ENCODE peak calls at places on chromosomes 16 and 17, in six cellular contexts. One of them, this sample, is unnamed.
A peak's percentile ranks its signal among the peaks of the same experiment; 100 is the strongest.

GRCh38 chr16:56787185-56787584 is 57.3 kb downstream of the NUP93 start:
- DNase-seq in SK-N-SH: no peak
- DNase-seq in Peyer's patch: no peak
- DNase-seq in CD4-positive, CD25-positive, alpha-beta regulatory T cell: no peak
- DNase-seq in fibroblast of lung: no peak
- DNase-seq in SJCRH30: no peak
- DNase-seq in this sample: peak; percentile 56

GRCh38 chr17:55289978-55290377 is 25.2 kb downstream of the HLF start:
- DNase-seq in Peyer's patch: no peak
- DNase-seq in SK-N-SH: no peak
- DNase-seq in fibroblast of lung: peak; percentile 19
- DNase-seq in SJCRH30: no peak
- DNase-seq in CD4-positive, CD25-positive, alpha-beta regulatory T cell: no peak
- DNase-seq in this sample: no peak

GRCh38 chr16:49851468-49851787 is 4.5 kb downstream of the ZNF423 start:
- DNase-seq in CD4-positive, CD25-positive, alpha-beta regulatory T cell: no peak
- DNase-seq in SJCRH30: no peak
- DNase-seq in Peyer's patch: no peak
- DNase-seq in SK-N-SH: no peak
- DNase-seq in fibroblast of lung: no peak
- DNase-seq in this sample: no peak

GRCh38 chr16:3665508-3665907 is 11.0 kb downstream of the DNASE1 start:
- DNase-seq in Peyer's patch: no peak
- DNase-seq in SK-N-SH: no peak
- DNase-seq in CD4-positive, CD25-positive, alpha-beta regulatory T cell: peak; percentile 39
- DNase-seq in SJCRH30: no peak
- DNase-seq in fibroblast of lung: no peak
- DNase-seq in this sample: no peak

GRCh38 chr16:55901756-55902155 is 26.6 kb upstream of the CES5A start:
- DNase-seq in SJCRH30: no peak
- DNase-seq in SK-N-SH: no peak
- DNase-seq in CD4-positive, CD25-positive, alpha-beta regulatory T cell: no peak
- DNase-seq in fibroblast of lung: no peak
- DNase-seq in Peyer's patch: no peak
- DNase-seq in this sample: peak; percentile 42

GRCh38 chr16:23640669-23640958 is 496 bp downstream of the PALB2 start:
- DNase-seq in CD4-positive, CD25-positive, alpha-beta regulatory T cell: no peak
- DNase-seq in SK-N-SH: peak; percentile 41
- DNase-seq in SJCRH30: no peak
- DNase-seq in fibroblast of lung: peak; percentile 11
- DNase-seq in Peyer's patch: no peak
- DNase-seq in this sample: no peak

GRCh38 chr16:5187402-5187952 is 89.9 kb upstream of the EEF2KMT start:
- DNase-seq in CD4-positive, CD25-positive, alpha-beta regulatory T cell: no peak
- DNase-seq in SK-N-SH: no peak
- DNase-seq in fibroblast of lung: no peak
- DNase-seq in Peyer's patch: no peak
- DNase-seq in SJCRH30: no peak
- DNase-seq in this sample: no peak

GRCh38 chr16:89023621-89024511 is 46.9 kb upstream of the CBFA2T3 start:
- DNase-seq in Peyer's patch: no peak
- DNase-seq in SK-N-SH: no peak
- DNase-seq in CD4-positive, CD25-positive, alpha-beta regulatory T cell: no peak
- DNase-seq in SJCRH30: no peak
- DNase-seq in fibroblast of lung: no peak
- DNase-seq in this sample: no peak

GRCh38 chr16:55225972-55226542 is 97.9 kb upstream of the IRX6 start:
- DNase-seq in Peyer's patch: no peak
- DNase-seq in SJCRH30: no peak
- DNase-seq in CD4-positive, CD25-positive, alpha-beta regulatory T cell: no peak
- DNase-seq in fibroblast of lung: no peak
- DNase-seq in SK-N-SH: no peak
- DNase-seq in this sample: no peak

GRCh38 chr17:42249681-42250446 is 26.3 kb downstream of the STAT5B start:
- DNase-seq in CD4-positive, CD25-positive, alpha-beta regulatory T cell: peak; percentile 68
- DNase-seq in SK-N-SH: no peak
- DNase-seq in Peyer's patch: no peak
- DNase-seq in fibroblast of lung: no peak
- DNase-seq in SJCRH30: no peak
- DNase-seq in this sample: no peak

GRCh38 chr16:80150978-80151705 is 389.7 kb upstream of the DYNLRB2 start:
- DNase-seq in CD4-positive, CD25-positive, alpha-beta regulatory T cell: no peak
- DNase-seq in SK-N-SH: no peak
- DNase-seq in SJCRH30: no peak
- DNase-seq in fibroblast of lung: no peak
- DNase-seq in Peyer's patch: no peak
- DNase-seq in this sample: no peak

GRCh38 chr16:88662222-88662842 is 559 bp downstream of the MVD start:
- DNase-seq in SJCRH30: no peak
- DNase-seq in Peyer's patch: peak; percentile 52
- DNase-seq in SK-N-SH: no peak
- DNase-seq in CD4-positive, CD25-positive, alpha-beta regulatory T cell: no peak
- DNase-seq in fibroblast of lung: no peak
- DNase-seq in this sample: peak; percentile 49

GRCh38 chr16:85205747-85206471 is 93.6 kb upstream of the CIBAR2 start:
- DNase-seq in SK-N-SH: peak; percentile 73
- DNase-seq in Peyer's patch: no peak
- DNase-seq in fibroblast of lung: peak; percentile 70
- DNase-seq in SJCRH30: no peak
- DNase-seq in CD4-positive, CD25-positive, alpha-beta regulatory T cell: no peak
- DNase-seq in this sample: no peak

GRCh38 chr16:8923199-8923598 is 40.5 kb downstream of the USP7 start:
- DNase-seq in SJCRH30: no peak
- DNase-seq in CD4-positive, CD25-positive, alpha-beta regulatory T cell: no peak
- DNase-seq in fibroblast of lung: no peak
- DNase-seq in Peyer's patch: no peak
- DNase-seq in SK-N-SH: no peak
- DNase-seq in this sample: no peak

GRCh38 chr16:1323296-1324239 is 9.9 kb upstream of the BAIAP3 start:
- DNase-seq in SJCRH30: no peak
- DNase-seq in SK-N-SH: no peak
- DNase-seq in fibroblast of lung: no peak
- DNase-seq in Peyer's patch: no peak
- DNase-seq in CD4-positive, CD25-positive, alpha-beta regulatory T cell: no peak
- DNase-seq in this sample: no peak

GRCh38 chr17:7677388-7678067 is 9.8 kb downstream of the TP53 start:
- DNase-seq in fibroblast of lung: no peak
- DNase-seq in SJCRH30: no peak
- DNase-seq in CD4-positive, CD25-positive, alpha-beta regulatory T cell: no peak
- DNase-seq in Peyer's patch: no peak
- DNase-seq in SK-N-SH: no peak
- DNase-seq in this sample: peak; percentile 25

GRCh38 chr16:83356266-83356665 is 451.5 kb upstream of the HSBP1 start:
- DNase-seq in CD4-positive, CD25-positive, alpha-beta regulatory T cell: no peak
- DNase-seq in Peyer's patch: no peak
- DNase-seq in SJCRH30: peak; percentile 6
- DNase-seq in SK-N-SH: peak; percentile 43
- DNase-seq in fibroblast of lung: peak; percentile 61
- DNase-seq in this sample: peak; percentile 82

GRCh38 chr17:9432121-9432866 is 143.3 kb downstream of the STX8 start:
- DNase-seq in fibroblast of lung: peak; percentile 67
- DNase-seq in CD4-positive, CD25-positive, alpha-beta regulatory T cell: no peak
- DNase-seq in Peyer's patch: no peak
- DNase-seq in SK-N-SH: no peak
- DNase-seq in SJCRH30: no peak
- DNase-seq in this sample: no peak

GRCh38 chr17:71846561-71846960 is 274.3 kb upstream of the SOX9 start:
- DNase-seq in SK-N-SH: no peak
- DNase-seq in SJCRH30: no peak
- DNase-seq in Peyer's patch: no peak
- DNase-seq in fibroblast of lung: no peak
- DNase-seq in CD4-positive, CD25-positive, alpha-beta regulatory T cell: no peak
- DNase-seq in this sample: no peak

GRCh38 chr17:30093463-30094147 is 23.0 kb upstream of the NSRP1 start:
- DNase-seq in SJCRH30: peak; percentile 64
- DNase-seq in Peyer's patch: peak; percentile 24
- DNase-seq in SK-N-SH: peak; percentile 76
- DNase-seq in CD4-positive, CD25-positive, alpha-beta regulatory T cell: peak; percentile 47
- DNase-seq in fibroblast of lung: peak; percentile 61
- DNase-seq in this sample: peak; percentile 79

GRCh38 chr17:8079291-8080207 is 8.0 kb downstream of the ALOX12B start:
- DNase-seq in SJCRH30: peak; percentile 49
- DNase-seq in CD4-positive, CD25-positive, alpha-beta regulatory T cell: peak; percentile 80
- DNase-seq in fibroblast of lung: peak; percentile 42
- DNase-seq in Peyer's patch: peak; percentile 81
- DNase-seq in SK-N-SH: peak; percentile 95
- DNase-seq in this sample: peak; percentile 87

GRCh38 chr17:49515196-49515770 is 20.2 kb downstream of the NGFR start:
- DNase-seq in SJCRH30: peak; percentile 89
- DNase-seq in Peyer's patch: peak; percentile 38
- DNase-seq in CD4-positive, CD25-positive, alpha-beta regulatory T cell: no peak
- DNase-seq in fibroblast of lung: peak; percentile 99
- DNase-seq in SK-N-SH: peak; percentile 97
- DNase-seq in this sample: peak; percentile 83

GRCh38 chr17:78798695-78799559 is 16.9 kb upstream of the CYTH1 start:
- DNase-seq in SJCRH30: no peak
- DNase-seq in fibroblast of lung: peak; percentile 32
- DNase-seq in SK-N-SH: peak; percentile 70
- DNase-seq in Peyer's patch: no peak
- DNase-seq in CD4-positive, CD25-positive, alpha-beta regulatory T cell: peak; percentile 60
- DNase-seq in this sample: peak; percentile 43

GRCh38 chr16:87496101-87496801 is 3.4 kb upstream of the ZCCHC14 start:
- DNase-seq in CD4-positive, CD25-positive, alpha-beta regulatory T cell: no peak
- DNase-seq in fibroblast of lung: no peak
- DNase-seq in Peyer's patch: no peak
- DNase-seq in SJCRH30: no peak
- DNase-seq in SK-N-SH: no peak
- DNase-seq in this sample: no peak

GRCh38 chr17:50893183-50893993 is 27.2 kb upstream of the TOB1 start:
- DNase-seq in SK-N-SH: no peak
- DNase-seq in CD4-positive, CD25-positive, alpha-beta regulatory T cell: no peak
- DNase-seq in fibroblast of lung: peak; percentile 60
- DNase-seq in Peyer's patch: no peak
- DNase-seq in SJCRH30: no peak
- DNase-seq in this sample: peak; percentile 63

GRCh38 chr16:20799599-20799998 is 6.7 kb downstream of the ERI2 start:
- DNase-seq in SJCRH30: no peak
- DNase-seq in Peyer's patch: no peak
- DNase-seq in CD4-positive, CD25-positive, alpha-beta regulatory T cell: peak; percentile 31
- DNase-seq in SK-N-SH: no peak
- DNase-seq in fibroblast of lung: peak; percentile 69
- DNase-seq in this sample: peak; percentile 32

GRCh38 chr17:35694906-35695305 is 36.5 kb upstream of the RASL10B start:
- DNase-seq in CD4-positive, CD25-positive, alpha-beta regulatory T cell: no peak
- DNase-seq in SK-N-SH: no peak
- DNase-seq in fibroblast of lung: no peak
- DNase-seq in Peyer's patch: no peak
- DNase-seq in SJCRH30: no peak
- DNase-seq in this sample: no peak

GRCh38 chr16:12228079-12228606 is 251.6 kb downstream of the SNX29 start:
- DNase-seq in Peyer's patch: no peak
- DNase-seq in SJCRH30: no peak
- DNase-seq in SK-N-SH: no peak
- DNase-seq in fibroblast of lung: no peak
- DNase-seq in CD4-positive, CD25-positive, alpha-beta regulatory T cell: no peak
- DNase-seq in this sample: no peak
- H3K4me1 ChIP-seq in Peyer's patch: peaks cover 15% of the 10 kb centered on the region
- H3K4me1 ChIP-seq in SJCRH30: no peaks in the 10 kb centered on the region
- H3K4me1 ChIP-seq in SK-N-SH: peaks cover 8% of the 10 kb centered on the region
- H3K4me1 ChIP-seq in fibroblast of lung: peaks cover 18% of the 10 kb centered on the region
- H3K4me1 ChIP-seq in CD4-positive, CD25-positive, alpha-beta regulatory T cell: no peaks in the 10 kb centered on the region
- H3K4me1 ChIP-seq in this sample: no peaks in the 10 kb centered on the region

GRCh38 chr17:79995691-79996090 is 40.0 kb downstream of the TBC1D16 start:
- DNase-seq in SJCRH30: no peak
- DNase-seq in SK-N-SH: no peak
- DNase-seq in fibroblast of lung: no peak
- DNase-seq in Peyer's patch: no peak
- DNase-seq in CD4-positive, CD25-positive, alpha-beta regulatory T cell: no peak
- DNase-seq in this sample: no peak

GRCh38 chr17:79992657-79993389 is 42.8 kb downstream of the TBC1D16 start:
- DNase-seq in Peyer's patch: no peak
- DNase-seq in fibroblast of lung: no peak
- DNase-seq in SJCRH30: no peak
- DNase-seq in CD4-positive, CD25-positive, alpha-beta regulatory T cell: no peak
- DNase-seq in SK-N-SH: no peak
- DNase-seq in this sample: no peak

GRCh38 chr17:79994602-79995001 is 41.1 kb downstream of the TBC1D16 start:
- DNase-seq in Peyer's patch: no peak
- DNase-seq in SK-N-SH: no peak
- DNase-seq in SJCRH30: no peak
- DNase-seq in CD4-positive, CD25-positive, alpha-beta regulatory T cell: no peak
- DNase-seq in fibroblast of lung: no peak
- DNase-seq in this sample: no peak

GRCh38 chr17:79991924-79992656 is 43.6 kb downstream of the TBC1D16 start:
- DNase-seq in Peyer's patch: no peak
- DNase-seq in SJCRH30: peak; percentile 71
- DNase-seq in fibroblast of lung: peak; percentile 59
- DNase-seq in CD4-positive, CD25-positive, alpha-beta regulatory T cell: no peak
- DNase-seq in SK-N-SH: no peak
- DNase-seq in this sample: peak; percentile 40

GRCh38 chr17:79993390-79994221 is 42.1 kb downstream of the TBC1D16 start:
- DNase-seq in fibroblast of lung: peak; percentile 98
- DNase-seq in SJCRH30: peak; percentile 92
- DNase-seq in CD4-positive, CD25-positive, alpha-beta regulatory T cell: no peak
- DNase-seq in Peyer's patch: peak; percentile 43
- DNase-seq in SK-N-SH: no peak
- DNase-seq in this sample: peak; percentile 32
- H3K4me1 ChIP-seq in fibroblast of lung: peaks cover 18% of the 10 kb centered on the region
- H3K4me1 ChIP-seq in SJCRH30: peaks cover 22% of the 10 kb centered on the region
- H3K4me1 ChIP-seq in CD4-positive, CD25-positive, alpha-beta regulatory T cell: peaks cover 40% of the 10 kb centered on the region
- H3K4me1 ChIP-seq in Peyer's patch: peaks cover 55% of the 10 kb centered on the region
- H3K4me1 ChIP-seq in SK-N-SH: peaks cover 20% of the 10 kb centered on the region
- H3K4me1 ChIP-seq in this sample: peaks cover 20% of the 10 kb centered on the region

DNA sequence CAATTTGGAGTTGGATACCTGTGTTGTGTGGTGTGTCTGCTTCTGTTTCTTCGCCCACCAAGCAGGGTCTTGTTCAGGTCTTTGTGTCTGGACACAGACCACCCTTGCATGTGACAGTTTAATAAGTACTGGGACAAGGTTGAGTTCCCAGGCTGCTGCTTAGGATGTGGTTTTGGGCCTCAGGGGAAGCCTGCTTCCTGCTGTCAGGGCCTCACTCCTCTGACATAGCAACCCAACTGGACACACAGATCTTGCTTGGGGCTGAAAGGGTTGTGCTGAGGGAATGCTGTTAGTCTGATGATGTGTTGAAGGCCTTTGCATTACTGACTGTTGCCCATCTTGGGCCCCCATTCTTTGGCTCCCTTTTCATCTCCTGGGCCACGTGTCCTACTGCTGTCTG is 4.8 kb upstream of the TGFB1I1 start:
- DNase-seq in fibroblast of lung: no peak
- DNase-seq in SJCRH30: no peak
- DNase-seq in Peyer's patch: peak; percentile 52
- DNase-seq in CD4-positive, CD25-positive, alpha-beta regulatory T cell: no peak
- DNase-seq in SK-N-SH: no peak
- DNase-seq in this sample: no peak
- H3K4me1 ChIP-seq in fibroblast of lung: peaks cover 6% of the 10 kb centered on the region
- H3K4me1 ChIP-seq in SJCRH30: no peaks in the 10 kb centered on the region
- H3K4me1 ChIP-seq in Peyer's patch: peaks cover 10% of the 10 kb centered on the region
- H3K4me1 ChIP-seq in CD4-positive, CD25-positive, alpha-beta regulatory T cell: peaks cover 15% of the 10 kb centered on the region
- H3K4me1 ChIP-seq in SK-N-SH: peaks cover 5% of the 10 kb centered on the region
- H3K4me1 ChIP-seq in this sample: no peaks in the 10 kb centered on the region

DNA sequence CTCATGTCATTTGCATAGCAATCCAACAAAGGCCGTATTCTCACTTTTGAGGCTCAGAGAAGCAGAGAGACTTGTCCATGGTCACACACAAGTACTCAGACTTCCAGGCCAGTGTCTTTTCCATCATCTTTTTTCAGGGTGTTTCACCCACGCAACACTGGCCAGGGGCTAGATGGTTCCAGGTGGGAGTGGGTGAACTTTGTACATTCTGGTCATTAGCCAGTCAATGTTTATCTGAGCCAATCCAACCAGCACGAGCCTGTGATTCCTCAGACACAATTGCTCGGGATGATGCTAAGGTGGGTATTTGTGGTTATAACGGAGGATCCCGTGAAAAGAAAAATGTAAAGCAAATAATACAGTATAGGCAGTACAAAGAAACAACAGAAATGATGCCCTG is 56.3 kb downstream of the ZFHX3 start:
- DNase-seq in fibroblast of lung: no peak
- DNase-seq in SJCRH30: no peak
- DNase-seq in Peyer's patch: no peak
- DNase-seq in CD4-positive, CD25-positive, alpha-beta regulatory T cell: no peak
- DNase-seq in SK-N-SH: no peak
- DNase-seq in this sample: no peak
- H3K4me1 ChIP-seq in fibroblast of lung: peaks cover 10% of the 10 kb centered on the region
- H3K4me1 ChIP-seq in SJCRH30: peaks cover 4% of the 10 kb centered on the region
- H3K4me1 ChIP-seq in Peyer's patch: peaks cover 31% of the 10 kb centered on the region
- H3K4me1 ChIP-seq in CD4-positive, CD25-positive, alpha-beta regulatory T cell: no peaks in the 10 kb centered on the region
- H3K4me1 ChIP-seq in SK-N-SH: peaks cover 38% of the 10 kb centered on the region
- H3K4me1 ChIP-seq in this sample: peaks cover 57% of the 10 kb centered on the region

This sample was measured in neural progenitor cell.